ENCODE peak calls at places on chromosomes 11 and 22, in four cellular contexts. P, U, D and T are unnamed samples.

GRCh38 chr11:131600591-131600990 is 230.2 kb downstream of the NTM start:
- DNase-seq in U (no peak), P (no peak), D (no peak), T (no peak)

GRCh38 chr11:74072721-74073120 is 63.8 kb upstream of the UCP3 start:
- DNase-seq in D (no peak), P (no peak), U (no peak), T (no peak)

GRCh38 chr11:1218788-1219445 is 3.9 kb upstream of the MUC5B start:
- DNase-seq in U (no peak), P (no peak), D (peak; percentile 26), T (peak; percentile 19)

GRCh38 chr11:235998-236773 is at the start of gene SIRT3:
- DNase-seq in U (peak; percentile 88), D (peak; percentile 89), P (peak; percentile 91), T (peak; percentile 93)

GRCh38 chr22:19503869-19504268 is 20.3 kb downstream of the CLDN5 start:
- DNase-seq in D (no peak), U (no peak), P (no peak), T (no peak)

GRCh38 chr11:85886089-85887056 is 31.2 kb downstream of the CCDC83 start:
- DNase-seq in U (no peak), D (no peak), P (no peak), T (no peak)

GRCh38 chr11:127133061-127133460 is 132.5 kb upstream of the KIRREL3 start:
- DNase-seq in P (no peak), D (no peak), U (no peak), T (no peak)

GRCh38 chr11:66609951-66610617 is 6.3 kb upstream of the RBM14 start:
- DNase-seq in U (no peak), P (no peak), D (no peak), T (no peak)

GRCh38 chr22:44640618-44641155 is 61.3 kb upstream of the PRR5 start:
- DNase-seq in D (no peak), U (no peak), P (peak; percentile 43), T (no peak)

GRCh38 chr11:63923319-63923718 is 6.4 kb upstream of the RCOR2 start:
- DNase-seq in P (no peak), D (no peak), U (no peak), T (no peak)

GRCh38 chr22:31093090-31093850 is 12.2 kb downstream of the SMTN start:
- DNase-seq in D (no peak), P (peak; percentile 93), U (peak; percentile 77), T (no peak)

GRCh38 chr11:121236115-121237001 is 56.2 kb upstream of the SC5D start:
- DNase-seq in U (no peak), P (no peak), D (no peak), T (no peak)

GRCh38 chr22:38120359-38121110 is 10.1 kb upstream of the BAIAP2L2 start:
- DNase-seq in D (peak; percentile 52), U (no peak), P (no peak), T (peak; percentile 48)

GRCh38 chr11:69431893-69432738 is 49.3 kb upstream of the LINC01488 start:
- DNase-seq in P (peak; percentile 19), U (no peak), D (no peak), T (no peak)

GRCh38 chr22:40329466-40329865 is 16.8 kb upstream of the ADSL start:
- DNase-seq in U (no peak), P (no peak), D (no peak), T (no peak)

GRCh38 chr22:33788927-33789326 is 131.3 kb downstream of the LARGE1 start:
- DNase-seq in D (no peak), U (no peak), P (no peak), T (no peak)

GRCh38 chr11:65425971-65426838 is 3.6 kb downstream of the NEAT1 start:
- DNase-seq in D (no peak), P (no peak), U (no peak), T (peak; percentile 15)

GRCh38 chr11:118605116-118605867 is 2.1 kb upstream of the PHLDB1 start:
- DNase-seq in D (peak; percentile 57), U (peak; percentile 87), P (peak; percentile 86), T (no peak)

GRCh38 chr11:62295504-62295903 is 3.4 kb downstream of the SCGB1D4 start:
- DNase-seq in U (no peak), D (no peak), P (no peak), T (no peak)

GRCh38 chr11:82733444-82734119 is at the start of gene FAM181B:
- DNase-seq in P (peak; percentile 71), D (peak; percentile 31), U (peak; percentile 68), T (no peak)

GRCh38 chr11:83441171-83441570 is 155.0 kb upstream of the CCDC90B start:
- DNase-seq in P (no peak), D (no peak), U (no peak), T (no peak)

GRCh38 chr11:94760296-94760695 is 7.9 kb upstream of the AMOTL1 start:
- DNase-seq in U (no peak), P (no peak), D (no peak), T (no peak)

GRCh38 chr22:49810363-49811013 is 17.2 kb downstream of the BRD1 start:
- DNase-seq in P (no peak), D (no peak), U (no peak), T (no peak)

GRCh38 chr11:20097319-20098221 is 62.7 kb downstream of the DBX1 start:
- DNase-seq in U (no peak), P (no peak), D (no peak), T (no peak)

GRCh38 chr22:28855355-28856094 is 27.8 kb upstream of the ZNRF3 start:
- DNase-seq in P (no peak), U (no peak), D (peak; percentile 76), T (no peak)

GRCh38 chr11:108788565-108789199 is 123.8 kb downstream of the DDX10 start:
- DNase-seq in P (no peak), U (no peak), D (no peak), T (no peak)

GRCh38 chr22:43014062-43014875 is 680 bp downstream of the PACSIN2 start:
- DNase-seq in D (peak; percentile 69), P (peak; percentile 74), U (peak; percentile 66), T (no peak)

GRCh38 chr11:64767344-64768299 is 7.8 kb upstream of the PYGM start:
- DNase-seq in U (peak; percentile 63), P (peak; percentile 85), D (peak; percentile 76), T (no peak)

GRCh38 chr11:31810779-31811647 is at the start of gene PAX6:
- DNase-seq in U (no peak), D (no peak), P (peak; percentile 50), T (no peak)
- H3K27me3 ChIP-seq in U (no peaks in the 10 kb centered on the region), D (peaks cover 97% of the 10 kb centered on the region), P (peaks cover 98% of the 10 kb centered on the region), T (peaks cover 46% of the 10 kb centered on the region)

GRCh38 chr11:24234822-24235508 is 261.9 kb upstream of the LUZP2 start:
- DNase-seq in D (peak; percentile 20), P (no peak), U (no peak), T (no peak)
- TF ChIP-seq CTCF in D (no peak), P (no peak), U (no peak), T (no peak)

GRCh38 chr22:48279465-48279765 is 1517.0 kb downstream of the TBC1D22A start:
- DNase-seq in D (no peak), U (no peak), P (no peak), T (no peak)
- H3K27me3 ChIP-seq in D (no peaks in the 10 kb centered on the region), U (no peaks in the 10 kb centered on the region), P (peaks cover 23% of the 10 kb centered on the region), T (no peaks in the 10 kb centered on the region)

DNA sequence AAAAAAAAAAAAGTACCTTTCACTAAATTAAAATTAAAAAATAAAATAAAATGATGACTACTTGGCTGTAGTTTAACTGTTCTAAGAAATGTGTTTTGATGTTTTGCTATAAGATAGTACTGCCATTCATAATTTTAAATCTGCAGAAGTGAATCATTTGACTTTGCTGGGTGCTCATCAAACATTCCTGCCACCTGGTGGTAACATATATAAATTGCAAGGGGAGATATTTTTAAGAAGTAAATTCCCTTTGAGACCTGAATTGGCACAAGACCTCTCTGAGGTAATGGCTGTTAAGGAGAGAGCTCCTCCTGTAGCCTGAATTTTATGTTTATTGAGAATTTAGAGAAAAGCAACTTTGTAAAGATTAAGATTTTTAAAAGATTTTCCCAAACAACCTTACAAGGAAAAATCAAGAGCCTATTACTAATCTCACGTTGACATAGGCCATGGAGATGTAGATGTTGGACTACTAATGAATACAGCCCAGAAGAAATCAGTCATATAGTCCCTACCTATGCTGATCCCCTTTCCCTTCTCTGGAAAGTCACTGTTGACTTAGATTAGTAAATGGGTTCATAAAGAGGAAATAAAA is 11.9 kb upstream of the NARS2 start:
- DNase-seq in U (no peak), D (no peak), P (no peak), T (no peak)
- TF ChIP-seq CTCF in U (no peak), D (peak; percentile 46), P (peak; percentile 33), T (peak; percentile 70)